ENCODE peak calls at places on chromosomes 4 and X, in six cellular contexts. A, G, P, N, T and Y are unnamed samples.

GRCh38 chr4:46329118-46329976 is 60.6 kb downstream of the GABRA2 start:
- DNase-seq in T (peak), G (no peak), N (no peak), A (no peak), P (no peak), Y (no peak)

GRCh38 chrX:43968347-43968746 is 4.8 kb downstream of the NDP start:
- DNase-seq in G (no peak), P (peak), T (no peak), A (no peak), N (no peak), Y (no peak)

GRCh38 chr4:18401868-18402267 is 380.3 kb upstream of the LCORL start:
- DNase-seq in G (no peak), N (no peak), T (no peak), A (no peak), P (no peak), Y (no peak)

GRCh38 chrX:66021407-66021757 is 18.5 kb downstream of the VSIG4 start:
- DNase-seq in P (no peak), T (no peak), N (no peak), A (no peak), G (no peak), Y (no peak)

GRCh38 chr4:137968956-137969709 is 273.0 kb downstream of the SLC7A11 start:
- DNase-seq in G (no peak), A (no peak), T (peak), N (no peak), P (no peak), Y (no peak)

GRCh38 chr4:178599521-178599920 is 1157.3 kb upstream of the AGA start:
- DNase-seq in G (no peak), A (no peak), P (no peak), N (no peak), T (no peak), Y (no peak)

GRCh38 chr4:15325987-15326386 is 101.8 kb upstream of the C1QTNF7 start:
- DNase-seq in T (no peak), A (no peak), P (no peak), N (no peak), G (no peak), Y (no peak)

GRCh38 chrX:118644378-118644777 is 83.0 kb upstream of the IL13RA1 start:
- DNase-seq in G (peak), N (no peak), T (peak), A (no peak), P (no peak), Y (no peak)

GRCh38 chrX:8364369-8365141 is 100.1 kb upstream of the VCX3B start:
- DNase-seq in T (no peak), N (no peak), P (no peak), G (no peak), A (peak), Y (no peak)

GRCh38 chr4:61992351-61992750 is 792.2 kb downstream of the ADGRL3 start:
- DNase-seq in G (no peak), N (no peak), T (no peak), A (no peak), P (no peak), Y (no peak)

GRCh38 chr4:106266201-106266600 is 49.8 kb downstream of the TBCK start:
- DNase-seq in G (peak), P (no peak), T (peak), A (no peak), N (no peak), Y (no peak)

GRCh38 chrX:24777660-24778059 is 83.9 kb downstream of the POLA1 start:
- DNase-seq in G (no peak), T (no peak), A (no peak), N (no peak), P (no peak), Y (no peak)

GRCh38 chr4:140643571-140644055 is 74.9 kb upstream of the UCP1 start:
- DNase-seq in G (no peak), N (no peak), T (no peak), P (no peak), A (no peak), Y (no peak)

GRCh38 chrX:33210156-33210555 is 1.2 kb downstream of the DMD start:
- DNase-seq in P (no peak), T (no peak), A (no peak), N (no peak), G (no peak), Y (no peak)

GRCh38 chrX:72247206-72247944 is 8.5 kb upstream of the ERCC6L start:
- DNase-seq in A (peak), G (peak), N (no peak), P (no peak), T (peak), Y (no peak)

GRCh38 chrX:15405846-15406245 is 21.6 kb upstream of the VEGFD start:
- DNase-seq in A (no peak), G (no peak), N (no peak), P (no peak), T (no peak), Y (no peak)

GRCh38 chr4:75289843-75290616 is 224.2 kb downstream of the RCHY1 start:
- DNase-seq in N (no peak), T (no peak), A (peak), G (no peak), P (no peak), Y (no peak)

GRCh38 chrX:139196890-139197289 is 333.6 kb upstream of the F9 start:
- DNase-seq in N (no peak), A (no peak), P (no peak), T (no peak), G (no peak), Y (no peak)

GRCh38 chr4:163544407-163545038 is 50.0 kb downstream of the TMA16 start:
- DNase-seq in G (peak), A (peak), N (peak), P (no peak), T (peak), Y (peak)

GRCh38 chr4:77818667-77819408 is at the start of gene CNOT6L:
- DNase-seq in G (peak), A (peak), P (peak), T (peak), N (peak), Y (peak)
- TF ChIP-seq POLR2A in G (no peak), A (no peak), P (no peak), T (no peak), N (peak), Y (no peak)

GRCh38 chrX:41442824-41443560 is 4.2 kb upstream of the NYX start:
- DNase-seq in N (no peak), P (no peak), T (no peak), A (no peak), G (no peak), Y (no peak)
- TF ChIP-seq POLR2A in N (peak), P (no peak), T (no peak), A (no peak), G (no peak), Y (no peak)

GRCh38 chr4:104915864-104916263 is 230.8 kb upstream of the TET2 start:
- DNase-seq in G (no peak), N (no peak), P (no peak), A (no peak), T (no peak), Y (no peak)
- TF ChIP-seq POLR2A in G (no peak), N (no peak), P (no peak), A (no peak), T (no peak), Y (no peak)

GRCh38 chrX:47230136-47230868 is 2.5 kb upstream of the USP11 start:
- DNase-seq in N (no peak), A (no peak), G (no peak), T (no peak), P (no peak), Y (peak)
- TF ChIP-seq POLR2A in N (no peak), A (no peak), G (no peak), T (no peak), P (no peak), Y (no peak)

GRCh38 chrX:153599192-153600031 is 473 bp upstream of the CCNQ start:
- DNase-seq in P (peak), G (peak), A (peak), N (peak), T (peak), Y (peak)
- TF ChIP-seq POLR2A in P (no peak), G (no peak), A (no peak), N (no peak), T (no peak), Y (no peak)